ENCODE peak calls at places on chromosomes 5 and 9, in four cellular contexts. X, I, J and W are unnamed samples.
A peak's percentile ranks its signal among the peaks of the same experiment; 100 is the strongest.

GRCh38 chr9:893843-894420 is 52.4 kb downstream of the DMRT1 start:
- DNase-seq in X (peak; percentile 74), I (peak; percentile 49), J (peak; percentile 91), W (peak; percentile 56)

GRCh38 chr9:136175745-136176290 is 29.1 kb downstream of the LHX3 start:
- DNase-seq in X (no peak), I (no peak), J (no peak), W (no peak)

GRCh38 chr5:44160443-44160842 is 228.8 kb downstream of the FGF10 start:
- DNase-seq in X (no peak), I (no peak), J (no peak), W (no peak)

GRCh38 chr5:151676719-151677118 is 10.0 kb downstream of the SPARC start:
- DNase-seq in X (no peak), I (no peak), J (no peak), W (no peak)

GRCh38 chr9:21660976-21661375 is 141.5 kb upstream of the MTAP start:
- DNase-seq in X (no peak), I (no peak), J (no peak), W (no peak)

GRCh38 chr5:30894811-30895210 is 298.7 kb upstream of the CDH6 start:
- DNase-seq in X (no peak), I (no peak), J (no peak), W (no peak)

GRCh38 chr9:76756273-76756650 is 8.0 kb upstream of the PCA3 start:
- DNase-seq in X (peak; percentile 42), I (no peak), J (no peak), W (peak; percentile 7)

GRCh38 chr5:74934949-74935751 is 69.0 kb upstream of the FAM169A start:
- DNase-seq in X (no peak), I (no peak), J (no peak), W (peak; percentile 46)

GRCh38 chr5:65508978-65509377 is 27.3 kb upstream of the ADAMTS6 start:
- DNase-seq in X (no peak), I (no peak), J (no peak), W (no peak)

GRCh38 chr9:106930477-106930876 is 67.5 kb downstream of the ZNF462 start:
- DNase-seq in X (no peak), I (no peak), J (no peak), W (no peak)

GRCh38 chr5:65338606-65339151 is 143.0 kb downstream of the ADAMTS6 start:
- DNase-seq in X (no peak), I (no peak), J (no peak), W (no peak)

GRCh38 chr9:13900449-13900848 is 413.5 kb downstream of the NFIB start:
- DNase-seq in X (no peak), I (no peak), J (no peak), W (no peak)

GRCh38 chr9:108766786-108767185 is 89.0 kb downstream of the ACTL7B start:
- DNase-seq in X (no peak), I (no peak), J (no peak), W (no peak)

GRCh38 chr5:144139586-144139985 is 30.9 kb downstream of the YIPF5 start:
- DNase-seq in X (peak; percentile 4), I (no peak), J (no peak), W (no peak)

GRCh38 chr5:138869763-138870500 is 5.2 kb downstream of the LRRTM2 start:
- DNase-seq in X (no peak), I (no peak), J (no peak), W (no peak)

GRCh38 chr9:136257381-136258298 is 12.0 kb upstream of the QSOX2 start:
- DNase-seq in X (no peak), I (peak; percentile 51), J (no peak), W (no peak)

GRCh38 chr9:133727277-133727875 is 10.8 kb downstream of the SARDH start:
- DNase-seq in X (no peak), I (no peak), J (no peak), W (no peak)

GRCh38 chr9:137606005-137606601 is 617 bp downstream of the ARRDC1 start:
- DNase-seq in X (no peak), I (no peak), J (no peak), W (no peak)

GRCh38 chr9:99824378-99825157 is 2.9 kb downstream of the NR4A3 start:
- DNase-seq in X (no peak), I (peak; percentile 40), J (no peak), W (peak; percentile 25)

GRCh38 chr9:3074247-3074646 is 230.4 kb upstream of the PUM3 start:
- DNase-seq in X (peak; percentile 10), I (no peak), J (no peak), W (no peak)

GRCh38 chr5:132503244-132503643 is 12.7 kb upstream of the IRF1 start:
- DNase-seq in X (no peak), I (no peak), J (no peak), W (no peak)

GRCh38 chr5:170633235-170634041 is 129.6 kb downstream of the KCNIP1 start:
- DNase-seq in X (peak; percentile 69), I (peak; percentile 69), J (peak; percentile 20), W (peak; percentile 27)

GRCh38 chr9:116327702-116328440 is 174.3 kb downstream of the PAPPA start:
- DNase-seq in X (no peak), I (no peak), J (no peak), W (no peak)

GRCh38 chr5:95730011-95730700 is 980 bp upstream of the RHOBTB3 start:
- DNase-seq in X (no peak), I (no peak), J (no peak), W (no peak)

GRCh38 chr5:114176356-114176755 is 185.5 kb upstream of the KCNN2 start:
- DNase-seq in X (no peak), I (no peak), J (no peak), W (no peak)

GRCh38 chr9:4674783-4675182 is 4.6 kb upstream of the CDC37L1 start:
- DNase-seq in X (peak; percentile 49), I (no peak), J (no peak), W (peak; percentile 34)

GRCh38 chr5:160508780-160509361 is 87.2 kb downstream of the PTTG1 start:
- DNase-seq in X (peak; percentile 78), I (peak; percentile 85), J (peak; percentile 76), W (peak; percentile 76)

GRCh38 chr5:139061274-139061673 is 136.9 kb downstream of the SIL1 start:
- DNase-seq in X (no peak), I (no peak), J (no peak), W (peak; percentile 10)

GRCh38 chr9:87063883-87064282 is 116.6 kb upstream of the GAS1 start:
- DNase-seq in X (no peak), I (no peak), J (no peak), W (no peak)

GRCh38 chr5:177593511-177593910 is 1.5 kb downstream of the TMED9 start:
- DNase-seq in X (no peak), I (no peak), J (no peak), W (no peak)

GRCh38 chr5:71778678-71779276 is 59.7 kb downstream of the CARTPT start:
- DNase-seq in X (peak; percentile 60), I (no peak), J (no peak), W (peak; percentile 15)

GRCh38 chr5:86880785-86881492 is 263.2 kb downstream of the COX7C start:
- DNase-seq in X (peak; percentile 83), I (peak; percentile 21), J (peak; percentile 12), W (peak; percentile 84)

GRCh38 chr5:122761115-122761514 is 13.8 kb upstream of the SNX2 start:
- DNase-seq in X (no peak), I (no peak), J (no peak), W (no peak)

GRCh38 chr5:154849791-154850201 is 607 bp downstream of the FAXDC2 start:
- DNase-seq in X (no peak), I (no peak), J (no peak), W (peak; percentile 44)

GRCh38 chr5:136666970-136667620 is 301.8 kb upstream of the TRPC7 start:
- DNase-seq in X (no peak), I (no peak), J (no peak), W (no peak)

GRCh38 chr9:35859995-35860348 is 10.2 kb downstream of the OR13J1 start:
- DNase-seq in X (no peak), I (no peak), J (no peak), W (no peak)
- TF ChIP-seq REST in X (no peak), I (no peak), J (no peak), W (no peak)

GRCh38 chr5:67989457-67989856 is 226.1 kb upstream of the PIK3R1 start:
- DNase-seq in X (no peak), I (no peak), J (no peak), W (no peak)
- TF ChIP-seq POLR2AphosphoS2 in X (no peak), I (no peak), J (no peak), W (no peak)

DNA sequence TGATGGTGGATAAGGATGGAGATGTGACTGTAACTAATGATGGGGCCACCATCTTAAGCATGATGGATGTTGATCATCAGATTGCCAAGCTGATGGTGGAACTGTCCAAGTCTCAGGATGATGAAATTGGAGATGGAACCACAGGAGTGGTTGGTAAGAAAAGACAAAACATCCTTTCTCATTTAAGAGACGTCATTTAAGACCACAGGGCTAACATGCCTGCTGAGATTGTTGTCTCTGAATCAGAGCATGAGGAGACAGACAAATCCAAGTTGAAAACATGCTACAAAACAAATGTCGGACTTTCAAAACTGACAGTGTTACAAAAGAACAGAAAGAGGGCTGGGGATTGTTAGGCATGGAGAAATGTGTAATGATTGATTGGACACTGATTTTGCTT is 4.6 kb downstream of the CCT5 start:
- DNase-seq in X (no peak), I (no peak), J (no peak), W (no peak)
- TF ChIP-seq REST in X (no peak), I (no peak), J (no peak), W (no peak)

GRCh38 chr9:110923601-110924000 is 114.7 kb downstream of the LPAR1 start:
- DNase-seq in X (no peak), I (no peak), J (no peak), W (no peak)

GRCh38 chr9:110926828-110927227 is 111.4 kb downstream of the LPAR1 start:
- DNase-seq in X (no peak), I (no peak), J (no peak), W (no peak)

GRCh38 chr9:110932883-110933282 is 105.4 kb downstream of the LPAR1 start:
- DNase-seq in X (no peak), I (no peak), J (no peak), W (no peak)

GRCh38 chr9:110933350-110934001 is 104.8 kb downstream of the LPAR1 start:
- DNase-seq in X (no peak), I (no peak), J (peak; percentile 41), W (no peak)

DNA sequence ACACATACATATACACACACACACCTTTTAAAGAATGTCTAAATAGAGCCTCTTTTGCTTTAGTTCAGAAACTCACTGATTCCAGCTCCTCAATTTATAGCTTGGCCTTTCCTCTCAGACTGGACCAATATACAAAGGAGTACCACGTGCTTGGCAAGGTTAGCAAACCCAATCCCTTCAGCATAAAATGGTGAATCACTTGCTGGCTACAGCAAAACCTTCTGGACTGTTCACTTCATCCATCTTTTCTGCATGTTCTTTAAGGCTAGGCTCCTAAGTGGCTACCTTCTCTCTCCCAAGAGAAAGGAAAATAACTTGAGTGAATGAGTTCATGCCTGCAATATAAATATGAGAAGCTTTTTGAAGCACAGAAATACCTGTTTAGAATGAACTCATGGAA is 109.7 kb downstream of the LPAR1 start:
- DNase-seq in X (no peak), I (no peak), J (no peak), W (no peak)
- TF ChIP-seq POLR2AphosphoS2 in X (no peak), I (no peak), J (no peak), W (no peak)

GRCh38 chr9:20562051-20562450 is 60.2 kb downstream of the MLLT3 start:
- DNase-seq in X (no peak), I (no peak), J (no peak), W (no peak)

GRCh38 chr9:20558609-20559016 is 63.7 kb downstream of the MLLT3 start:
- DNase-seq in X (peak; percentile 78), I (no peak), J (no peak), W (no peak)

GRCh38 chr9:20559236-20559896 is 62.9 kb downstream of the MLLT3 start:
- DNase-seq in X (no peak), I (no peak), J (no peak), W (no peak)

GRCh38 chr9:20563917-20564316 is 58.4 kb downstream of the MLLT3 start:
- DNase-seq in X (no peak), I (no peak), J (no peak), W (no peak)

GRCh38 chr9:20561542-20561941 is 60.8 kb downstream of the MLLT3 start:
- DNase-seq in X (no peak), I (no peak), J (no peak), W (no peak)
- TF ChIP-seq REST in X (no peak), I (no peak), J (no peak), W (no peak)